ENCODE peak calls at places on chromosomes 11 and 22, in five cellular contexts. P, M, N, R and W are unnamed samples.

GRCh38 chr11:47514825-47515647 is 37.9 kb downstream of the CELF1 start:
- DNase-seq in P (peak), M (no peak), N (peak), R (no peak), W (peak)

GRCh38 chr11:26730711-26731460 is 9.0 kb upstream of the SLC5A12 start:
- DNase-seq in P (no peak), M (no peak), N (no peak), R (no peak), W (no peak)

GRCh38 chr11:41660585-41660984 is 201.1 kb upstream of the LRRC4C start:
- DNase-seq in P (no peak), M (no peak), N (no peak), R (no peak), W (no peak)

GRCh38 chr22:30695871-30696655 is 1.4 kb downstream of the OSBP2 start:
- DNase-seq in P (no peak), M (no peak), N (no peak), R (no peak), W (no peak)

GRCh38 chr11:6353367-6353987 is 33.2 kb upstream of the CAVIN3 start:
- DNase-seq in P (peak), M (peak), N (peak), R (peak), W (peak)

GRCh38 chr11:130827697-130828377 is 88.4 kb downstream of the SNX19 start:
- DNase-seq in P (peak), M (peak), N (peak), R (no peak), W (peak)

GRCh38 chr11:8265681-8266241 is 2.1 kb upstream of the LMO1 start:
- DNase-seq in P (no peak), M (peak), N (no peak), R (no peak), W (no peak)

GRCh38 chr22:32706149-32706548 is 95.4 kb upstream of the TIMP3 start:
- DNase-seq in P (no peak), M (no peak), N (no peak), R (no peak), W (no peak)

GRCh38 chr11:68767672-68768071 is 16.4 kb upstream of the TESMIN start:
- DNase-seq in P (no peak), M (no peak), N (no peak), R (no peak), W (no peak)

GRCh38 chr11:64250875-64251721 is at the start of gene PLCB3:
- DNase-seq in P (peak), M (no peak), N (no peak), R (peak), W (peak)

GRCh38 chr11:63909621-63910506 is 7.1 kb downstream of the RCOR2 start:
- DNase-seq in P (no peak), M (no peak), N (no peak), R (no peak), W (no peak)

GRCh38 chr11:96329855-96330510 is 13.0 kb downstream of the MAML2 start:
- DNase-seq in P (no peak), M (no peak), N (no peak), R (no peak), W (no peak)

GRCh38 chr11:111601636-111601978 is 642 bp upstream of the SIK2 start:
- DNase-seq in P (no peak), M (no peak), N (no peak), R (no peak), W (no peak)

GRCh38 chr11:65900125-65900898 is at the start of gene FOSL1:
- DNase-seq in P (peak), M (peak), N (peak), R (peak), W (peak)

GRCh38 chr11:126722006-126722736 is 278.4 kb downstream of the KIRREL3 start:
- DNase-seq in P (no peak), M (no peak), N (no peak), R (no peak), W (no peak)

GRCh38 chr11:57703341-57703740 is 8.7 kb downstream of the MED19 start:
- DNase-seq in P (no peak), M (no peak), N (no peak), R (no peak), W (no peak)

GRCh38 chr11:124892750-124893454 is 4.8 kb downstream of the ROBO4 start:
- DNase-seq in P (no peak), M (peak), N (no peak), R (no peak), W (no peak)

GRCh38 chr11:19275496-19275895 is 34.8 kb upstream of the E2F8 start:
- DNase-seq in P (no peak), M (no peak), N (no peak), R (no peak), W (no peak)

GRCh38 chr22:17918840-17919239 is 105.5 kb downstream of the MICAL3 start:
- DNase-seq in P (no peak), M (no peak), N (no peak), R (no peak), W (no peak)